ENCODE peak calls at places on chromosomes 16 and 17, in ten cellular contexts. One of them, this sample, is unnamed.
A peak's percentile ranks its signal among the peaks of the same experiment; 100 is the strongest.

GRCh38 chr16:11792404-11793260 is 4.4 kb downstream of the ZC3H7A start:
- DNase-seq in esophagus squamous epithelium: no peak
- DNase-seq in BJ: no peak
- DNase-seq in OCI-LY7: no peak
- DNase-seq in heart right ventricle: no peak
- DNase-seq in psoas muscle: peak; percentile 59
- DNase-seq in mammary epithelial cell: no peak
- DNase-seq in neural progenitor cell: no peak
- DNase-seq in mucosa of descending colon: peak; percentile 77
- DNase-seq in cardiac muscle cell: peak; percentile 48
- DNase-seq in this sample: no peak

GRCh38 chr16:85757341-85757822 is 6.5 kb upstream of the C16orf74 start:
- DNase-seq in esophagus squamous epithelium: no peak
- DNase-seq in BJ: peak; percentile 23
- DNase-seq in OCI-LY7: peak; percentile 64
- DNase-seq in heart right ventricle: no peak
- DNase-seq in psoas muscle: no peak
- DNase-seq in mammary epithelial cell: peak; percentile 79
- DNase-seq in neural progenitor cell: no peak
- DNase-seq in mucosa of descending colon: no peak
- DNase-seq in cardiac muscle cell: no peak
- DNase-seq in this sample: peak; percentile 16

GRCh38 chr16:56355221-56355620 is 70.1 kb downstream of the AMFR start:
- DNase-seq in esophagus squamous epithelium: no peak
- DNase-seq in BJ: no peak
- DNase-seq in OCI-LY7: no peak
- DNase-seq in heart right ventricle: no peak
- DNase-seq in psoas muscle: no peak
- DNase-seq in mammary epithelial cell: no peak
- DNase-seq in neural progenitor cell: no peak
- DNase-seq in mucosa of descending colon: no peak
- DNase-seq in cardiac muscle cell: no peak
- DNase-seq in this sample: no peak

GRCh38 chr16:30395992-30396560 is 856 bp downstream of the ZNF48 start:
- DNase-seq in esophagus squamous epithelium: no peak
- DNase-seq in BJ: no peak
- DNase-seq in OCI-LY7: no peak
- DNase-seq in heart right ventricle: no peak
- DNase-seq in psoas muscle: no peak
- DNase-seq in mammary epithelial cell: no peak
- DNase-seq in neural progenitor cell: no peak
- DNase-seq in mucosa of descending colon: no peak
- DNase-seq in cardiac muscle cell: no peak
- DNase-seq in this sample: no peak

GRCh38 chr17:43755389-43755875 is 3.2 kb downstream of the SOST start:
- DNase-seq in esophagus squamous epithelium: no peak
- DNase-seq in BJ: no peak
- DNase-seq in OCI-LY7: no peak
- DNase-seq in heart right ventricle: no peak
- DNase-seq in psoas muscle: peak; percentile 38
- DNase-seq in mammary epithelial cell: no peak
- DNase-seq in neural progenitor cell: peak; percentile 64
- DNase-seq in mucosa of descending colon: no peak
- DNase-seq in cardiac muscle cell: peak; percentile 43
- DNase-seq in this sample: no peak

GRCh38 chr17:66268247-66268927 is 34.0 kb upstream of the PRKCA start:
- DNase-seq in esophagus squamous epithelium: no peak
- DNase-seq in BJ: peak; percentile 27
- DNase-seq in OCI-LY7: no peak
- DNase-seq in heart right ventricle: no peak
- DNase-seq in psoas muscle: no peak
- DNase-seq in mammary epithelial cell: peak; percentile 62
- DNase-seq in neural progenitor cell: no peak
- DNase-seq in mucosa of descending colon: no peak
- DNase-seq in cardiac muscle cell: no peak
- DNase-seq in this sample: peak; percentile 63

GRCh38 chr16:86625821-86626220 is 47.5 kb downstream of the FOXL1 start:
- DNase-seq in esophagus squamous epithelium: no peak
- DNase-seq in BJ: no peak
- DNase-seq in OCI-LY7: no peak
- DNase-seq in heart right ventricle: no peak
- DNase-seq in psoas muscle: no peak
- DNase-seq in mammary epithelial cell: peak; percentile 17
- DNase-seq in neural progenitor cell: no peak
- DNase-seq in mucosa of descending colon: no peak
- DNase-seq in cardiac muscle cell: no peak
- DNase-seq in this sample: no peak

GRCh38 chr17:13036776-13037175 is 18.9 kb upstream of the ELAC2 start:
- DNase-seq in esophagus squamous epithelium: no peak
- DNase-seq in BJ: no peak
- DNase-seq in OCI-LY7: no peak
- DNase-seq in heart right ventricle: no peak
- DNase-seq in psoas muscle: no peak
- DNase-seq in mammary epithelial cell: no peak
- DNase-seq in neural progenitor cell: no peak
- DNase-seq in mucosa of descending colon: no peak
- DNase-seq in cardiac muscle cell: no peak
- DNase-seq in this sample: no peak

GRCh38 chr17:3770471-3770870 is 30.5 kb downstream of the ITGAE start:
- DNase-seq in esophagus squamous epithelium: no peak
- DNase-seq in BJ: no peak
- DNase-seq in OCI-LY7: peak; percentile 78
- DNase-seq in heart right ventricle: no peak
- DNase-seq in psoas muscle: no peak
- DNase-seq in mammary epithelial cell: no peak
- DNase-seq in neural progenitor cell: peak; percentile 15
- DNase-seq in mucosa of descending colon: no peak
- DNase-seq in cardiac muscle cell: no peak
- DNase-seq in this sample: no peak

GRCh38 chr17:29278692-29279091 is 15.3 kb downstream of the NUFIP2 start:
- DNase-seq in esophagus squamous epithelium: no peak
- DNase-seq in BJ: no peak
- DNase-seq in OCI-LY7: no peak
- DNase-seq in heart right ventricle: no peak
- DNase-seq in psoas muscle: no peak
- DNase-seq in mammary epithelial cell: no peak
- DNase-seq in neural progenitor cell: no peak
- DNase-seq in mucosa of descending colon: no peak
- DNase-seq in cardiac muscle cell: no peak
- DNase-seq in this sample: no peak

GRCh38 chr17:29279397-29280070 is 14.4 kb downstream of the NUFIP2 start:
- DNase-seq in esophagus squamous epithelium: no peak
- DNase-seq in BJ: no peak
- DNase-seq in OCI-LY7: no peak
- DNase-seq in heart right ventricle: no peak
- DNase-seq in psoas muscle: no peak
- DNase-seq in mammary epithelial cell: no peak
- DNase-seq in neural progenitor cell: no peak
- DNase-seq in mucosa of descending colon: no peak
- DNase-seq in cardiac muscle cell: no peak
- DNase-seq in this sample: no peak

GRCh38 chr17:29283496-29283895 is 10.5 kb downstream of the NUFIP2 start:
- DNase-seq in esophagus squamous epithelium: no peak
- DNase-seq in BJ: no peak
- DNase-seq in OCI-LY7: peak; percentile 9
- DNase-seq in heart right ventricle: no peak
- DNase-seq in psoas muscle: no peak
- DNase-seq in mammary epithelial cell: no peak
- DNase-seq in neural progenitor cell: no peak
- DNase-seq in mucosa of descending colon: no peak
- DNase-seq in cardiac muscle cell: no peak
- DNase-seq in this sample: no peak
- H3K36me3 ChIP-seq in esophagus squamous epithelium: peaks cover 98% of the 10 kb centered on the region
- H3K36me3 ChIP-seq in BJ: peaks cover 18% of the 10 kb centered on the region
- H3K36me3 ChIP-seq in OCI-LY7: peaks cover 99% of the 10 kb centered on the region
- H3K36me3 ChIP-seq in heart right ventricle: peaks cover 3% of the 10 kb centered on the region
- H3K36me3 ChIP-seq in psoas muscle: peaks cover 21% of the 10 kb centered on the region
- H3K36me3 ChIP-seq in mammary epithelial cell: peaks cover 60% of the 10 kb centered on the region
- H3K36me3 ChIP-seq in neural progenitor cell: peaks cover 43% of the 10 kb centered on the region
- H3K36me3 ChIP-seq in mucosa of descending colon: peaks cover 6% of the 10 kb centered on the region
- H3K36me3 ChIP-seq in cardiac muscle cell: peaks cover 50% of the 10 kb centered on the region
- H3K36me3 ChIP-seq in this sample: peaks cover 5% of the 10 kb centered on the region

GRCh38 chr17:44902135-44902760 is 3.0 kb upstream of the EFTUD2 start:
- DNase-seq in esophagus squamous epithelium: no peak
- DNase-seq in BJ: no peak
- DNase-seq in OCI-LY7: no peak
- DNase-seq in heart right ventricle: no peak
- DNase-seq in psoas muscle: no peak
- DNase-seq in mammary epithelial cell: no peak
- DNase-seq in neural progenitor cell: no peak
- DNase-seq in mucosa of descending colon: no peak
- DNase-seq in cardiac muscle cell: no peak
- DNase-seq in this sample: no peak

GRCh38 chr17:44898768-44899073 is 524 bp downstream of the EFTUD2 start:
- DNase-seq in esophagus squamous epithelium: no peak
- DNase-seq in BJ: no peak
- DNase-seq in OCI-LY7: no peak
- DNase-seq in heart right ventricle: no peak
- DNase-seq in psoas muscle: no peak
- DNase-seq in mammary epithelial cell: no peak
- DNase-seq in neural progenitor cell: no peak
- DNase-seq in mucosa of descending colon: no peak
- DNase-seq in cardiac muscle cell: no peak
- DNase-seq in this sample: no peak

GRCh38 chr17:44901323-44901965 is 2.2 kb upstream of the EFTUD2 start:
- DNase-seq in esophagus squamous epithelium: no peak
- DNase-seq in BJ: no peak
- DNase-seq in OCI-LY7: no peak
- DNase-seq in heart right ventricle: no peak
- DNase-seq in psoas muscle: no peak
- DNase-seq in mammary epithelial cell: peak; percentile 76
- DNase-seq in neural progenitor cell: no peak
- DNase-seq in mucosa of descending colon: no peak
- DNase-seq in cardiac muscle cell: no peak
- DNase-seq in this sample: no peak

GRCh38 chr17:44899074-44899782 is at the start of gene EFTUD2:
- DNase-seq in esophagus squamous epithelium: peak; percentile 66
- DNase-seq in BJ: no peak
- DNase-seq in OCI-LY7: peak; percentile 93
- DNase-seq in heart right ventricle: peak; percentile 93
- DNase-seq in psoas muscle: peak; percentile 93
- DNase-seq in mammary epithelial cell: peak; percentile 86
- DNase-seq in neural progenitor cell: peak; percentile 95
- DNase-seq in mucosa of descending colon: peak; percentile 96
- DNase-seq in cardiac muscle cell: peak; percentile 91
- DNase-seq in this sample: peak; percentile 53

DNA sequence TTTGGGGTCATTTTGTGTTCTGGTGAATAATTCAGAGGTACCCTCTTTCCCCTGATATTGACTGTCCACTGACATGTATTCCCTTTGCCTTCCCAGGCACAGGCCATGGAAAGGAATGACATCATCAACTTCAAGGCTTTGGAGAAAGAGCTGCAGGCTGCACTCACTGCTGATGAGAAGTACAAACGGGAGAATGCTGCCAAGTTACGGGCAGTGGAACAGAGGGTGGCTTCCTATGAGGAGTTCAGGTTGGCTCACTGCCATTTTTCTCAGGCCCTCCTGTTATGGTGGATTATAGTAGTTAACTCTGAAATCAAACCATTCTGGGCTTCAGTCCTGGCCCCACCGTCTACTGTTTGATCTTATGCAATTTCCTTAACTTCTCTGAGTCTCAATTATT is 1.6 kb upstream of the EFTUD2 start:
- DNase-seq in esophagus squamous epithelium: no peak
- DNase-seq in BJ: no peak
- DNase-seq in OCI-LY7: no peak
- DNase-seq in heart right ventricle: no peak
- DNase-seq in psoas muscle: no peak
- DNase-seq in mammary epithelial cell: peak; percentile 66
- DNase-seq in neural progenitor cell: no peak
- DNase-seq in mucosa of descending colon: no peak
- DNase-seq in cardiac muscle cell: no peak
- DNase-seq in this sample: no peak
- H3K4me3 ChIP-seq in esophagus squamous epithelium: no peak overlapping the region
- H3K4me3 ChIP-seq in BJ: no peak overlapping the region
- H3K4me3 ChIP-seq in OCI-LY7: no peak overlapping the region
- H3K4me3 ChIP-seq in heart right ventricle: no peak overlapping the region
- H3K4me3 ChIP-seq in psoas muscle: no peak overlapping the region
- H3K4me3 ChIP-seq in mammary epithelial cell: no peak overlapping the region
- H3K4me3 ChIP-seq in neural progenitor cell: no peak overlapping the region
- H3K4me3 ChIP-seq in mucosa of descending colon: no peak overlapping the region
- H3K4me3 ChIP-seq in cardiac muscle cell: no peak overlapping the region
- H3K4me3 ChIP-seq in this sample: no peak overlapping the region

DNA sequence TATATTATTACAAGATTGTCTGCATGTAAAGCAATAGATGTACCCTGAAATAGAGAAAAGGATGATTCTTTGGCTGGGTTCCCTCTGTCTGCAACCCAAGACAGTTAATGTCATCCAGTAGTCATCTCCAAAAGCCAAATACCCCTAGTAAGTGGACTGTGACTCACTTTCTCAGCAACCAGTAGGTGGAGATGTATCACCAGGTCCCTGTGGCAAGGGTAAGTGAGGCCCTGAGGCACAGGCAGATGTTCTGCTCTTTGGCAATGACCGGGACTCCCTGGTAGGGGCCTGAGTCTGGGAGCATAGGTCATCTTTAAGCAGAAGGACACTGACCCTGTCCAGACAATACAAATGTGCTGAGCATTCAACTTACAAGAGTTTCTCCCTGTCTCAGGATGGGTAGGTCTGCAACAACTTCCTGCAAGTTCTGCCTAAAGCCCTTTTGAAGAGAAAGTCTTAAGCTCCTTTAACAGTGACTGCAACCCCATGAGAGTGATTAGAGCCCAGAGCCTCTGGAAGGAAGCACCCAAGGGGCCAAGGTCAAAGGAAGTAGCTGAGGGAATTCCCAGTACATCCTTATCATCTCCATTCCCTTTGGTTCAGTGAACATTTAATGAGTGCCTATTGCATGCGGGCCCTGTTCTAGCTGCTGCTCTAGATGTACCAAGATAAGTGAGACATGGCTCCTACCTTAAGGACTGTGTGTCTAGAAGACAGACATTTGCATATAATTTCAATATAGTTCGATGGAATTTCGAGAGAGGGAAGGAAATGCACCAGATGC is 31.9 kb downstream of the PMP22 start:
- DNase-seq in esophagus squamous epithelium: no peak
- DNase-seq in BJ: no peak
- DNase-seq in OCI-LY7: peak; percentile 13
- DNase-seq in heart right ventricle: no peak
- DNase-seq in psoas muscle: no peak
- DNase-seq in mammary epithelial cell: peak; percentile 62
- DNase-seq in neural progenitor cell: peak; percentile 10
- DNase-seq in mucosa of descending colon: no peak
- DNase-seq in cardiac muscle cell: no peak
- DNase-seq in this sample: no peak
- TF ChIP-seq CTCF in esophagus squamous epithelium: no peak
- TF ChIP-seq CTCF in BJ: peak; percentile 56
- TF ChIP-seq CTCF in OCI-LY7: peak; percentile 54
- TF ChIP-seq CTCF in heart right ventricle: peak; percentile 49
- TF ChIP-seq CTCF in psoas muscle: peak; percentile 46
- TF ChIP-seq CTCF in mammary epithelial cell: peak; percentile 63
- TF ChIP-seq CTCF in neural progenitor cell: peak; percentile 40
- TF ChIP-seq CTCF in mucosa of descending colon: no peak
- TF ChIP-seq CTCF in cardiac muscle cell: peak; percentile 43
- TF ChIP-seq CTCF in this sample: no peak

DNA sequence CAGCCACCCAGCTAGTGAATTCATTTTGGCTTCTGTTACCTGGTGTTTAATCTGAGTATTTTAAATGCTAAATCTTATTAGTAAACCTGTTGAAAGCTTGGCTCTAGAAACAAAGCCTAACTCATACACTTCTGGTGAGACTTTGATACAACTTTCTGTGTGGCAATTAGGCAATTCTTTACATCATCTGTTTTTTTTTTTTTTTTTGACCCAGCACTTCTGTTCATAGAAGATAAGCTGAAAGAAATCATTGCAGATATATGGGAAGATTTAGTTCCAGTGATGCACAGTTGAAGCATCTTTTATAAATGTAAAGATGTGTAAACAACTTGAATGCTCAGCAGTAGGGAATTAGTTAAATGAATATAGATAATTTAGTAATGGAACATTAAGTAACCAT is 21.7 kb upstream of the ABCC11 start:
- DNase-seq in esophagus squamous epithelium: no peak
- DNase-seq in BJ: no peak
- DNase-seq in OCI-LY7: no peak
- DNase-seq in heart right ventricle: no peak
- DNase-seq in psoas muscle: no peak
- DNase-seq in mammary epithelial cell: no peak
- DNase-seq in neural progenitor cell: no peak
- DNase-seq in mucosa of descending colon: no peak
- DNase-seq in cardiac muscle cell: no peak
- DNase-seq in this sample: no peak
- H3K36me3 ChIP-seq in esophagus squamous epithelium: peaks cover 74% of the 10 kb centered on the region
- H3K36me3 ChIP-seq in BJ: no peaks in the 10 kb centered on the region
- H3K36me3 ChIP-seq in OCI-LY7: peaks cover 5% of the 10 kb centered on the region
- H3K36me3 ChIP-seq in heart right ventricle: no peaks in the 10 kb centered on the region
- H3K36me3 ChIP-seq in psoas muscle: no peaks in the 10 kb centered on the region
- H3K36me3 ChIP-seq in mammary epithelial cell: peaks cover 20% of the 10 kb centered on the region
- H3K36me3 ChIP-seq in neural progenitor cell: no peaks in the 10 kb centered on the region
- H3K36me3 ChIP-seq in mucosa of descending colon: no peaks in the 10 kb centered on the region
- H3K36me3 ChIP-seq in cardiac muscle cell: peaks cover 22% of the 10 kb centered on the region
- H3K36me3 ChIP-seq in this sample: no peaks in the 10 kb centered on the region

This sample was measured in kidney epithelial cell.